ENCODE peak calls at places on chromosomes 5 and 9, in five cellular contexts. One of them, this sample, is unnamed.

GRCh38 chr5:85814596-85814995 is 803.1 kb upstream of the COX7C start:
- DNase-seq in spleen: no peak
- DNase-seq in heart left ventricle: no peak
- DNase-seq in fibroblast of pulmonary artery: no peak
- DNase-seq in A549: no peak
- DNase-seq in this sample: no peak

GRCh38 chr9:83772860-83773259 is 44.7 kb downstream of the GKAP1 start:
- DNase-seq in fibroblast of pulmonary artery: no peak
- DNase-seq in heart left ventricle: no peak
- DNase-seq in A549: no peak
- DNase-seq in spleen: no peak
- DNase-seq in this sample: no peak

GRCh38 chr5:173180331-173180730 is 36.0 kb downstream of the BNIP1 start:
- DNase-seq in fibroblast of pulmonary artery: no peak
- DNase-seq in spleen: no peak
- DNase-seq in heart left ventricle: no peak
- DNase-seq in A549: no peak
- DNase-seq in this sample: no peak

GRCh38 chr9:123360161-123361085 is 4.4 kb downstream of the CRB2 start:
- DNase-seq in spleen: no peak
- DNase-seq in heart left ventricle: no peak
- DNase-seq in fibroblast of pulmonary artery: no peak
- DNase-seq in A549: no peak
- DNase-seq in this sample: peak

GRCh38 chr5:6370580-6370979 is 7.8 kb downstream of the MED10 start:
- DNase-seq in spleen: no peak
- DNase-seq in A549: no peak
- DNase-seq in fibroblast of pulmonary artery: no peak
- DNase-seq in heart left ventricle: no peak
- DNase-seq in this sample: no peak

GRCh38 chr9:113526841-113527240 is 63.3 kb downstream of the RGS3 start:
- DNase-seq in heart left ventricle: no peak
- DNase-seq in A549: no peak
- DNase-seq in spleen: peak
- DNase-seq in fibroblast of pulmonary artery: no peak
- DNase-seq in this sample: no peak

GRCh38 chr5:106508894-106509293 is 1161.8 kb downstream of the EFNA5 start:
- DNase-seq in fibroblast of pulmonary artery: no peak
- DNase-seq in heart left ventricle: peak
- DNase-seq in spleen: no peak
- DNase-seq in A549: no peak
- DNase-seq in this sample: no peak

GRCh38 chr5:34991486-34992238 is 56.1 kb downstream of the AGXT2 start:
- DNase-seq in A549: no peak
- DNase-seq in heart left ventricle: no peak
- DNase-seq in spleen: no peak
- DNase-seq in fibroblast of pulmonary artery: peak
- DNase-seq in this sample: no peak

GRCh38 chr9:88322906-88323566 is 65.2 kb upstream of the SPIN1 start:
- DNase-seq in A549: no peak
- DNase-seq in heart left ventricle: no peak
- DNase-seq in fibroblast of pulmonary artery: peak
- DNase-seq in spleen: no peak
- DNase-seq in this sample: no peak

GRCh38 chr9:72828281-72828731 is 124.5 kb downstream of the ALDH1A1 start:
- DNase-seq in spleen: no peak
- DNase-seq in A549: peak
- DNase-seq in heart left ventricle: no peak
- DNase-seq in fibroblast of pulmonary artery: no peak
- DNase-seq in this sample: no peak

GRCh38 chr5:5014836-5015235 is 125.3 kb upstream of the ADAMTS16 start:
- DNase-seq in spleen: no peak
- DNase-seq in fibroblast of pulmonary artery: no peak
- DNase-seq in A549: no peak
- DNase-seq in heart left ventricle: no peak
- DNase-seq in this sample: no peak

GRCh38 chr5:170389250-170389902 is at the start of gene KCNMB1:
- DNase-seq in A549: no peak
- DNase-seq in heart left ventricle: peak
- DNase-seq in fibroblast of pulmonary artery: no peak
- DNase-seq in spleen: no peak
- DNase-seq in this sample: no peak

GRCh38 chr5:56981906-56982305 is 30.0 kb upstream of the MIER3 start:
- DNase-seq in A549: no peak
- DNase-seq in fibroblast of pulmonary artery: no peak
- DNase-seq in spleen: no peak
- DNase-seq in heart left ventricle: no peak
- DNase-seq in this sample: no peak

GRCh38 chr5:179327026-179327735 is 18.1 kb downstream of the ADAMTS2 start:
- DNase-seq in spleen: peak
- DNase-seq in fibroblast of pulmonary artery: no peak
- DNase-seq in heart left ventricle: peak
- DNase-seq in A549: no peak
- DNase-seq in this sample: no peak

GRCh38 chr9:32045513-32045912 is 338.9 kb upstream of the ACO1 start:
- DNase-seq in heart left ventricle: no peak
- DNase-seq in A549: no peak
- DNase-seq in spleen: no peak
- DNase-seq in fibroblast of pulmonary artery: no peak
- DNase-seq in this sample: no peak

GRCh38 chr9:135799261-135799660 is 97.3 kb downstream of the KCNT1 start:
- DNase-seq in fibroblast of pulmonary artery: no peak
- DNase-seq in spleen: no peak
- DNase-seq in heart left ventricle: no peak
- DNase-seq in A549: no peak
- DNase-seq in this sample: no peak

GRCh38 chr9:120136685-120137084 is 443.3 kb downstream of the CDK5RAP2 start:
- DNase-seq in A549: no peak
- DNase-seq in fibroblast of pulmonary artery: no peak
- DNase-seq in spleen: no peak
- DNase-seq in heart left ventricle: no peak
- DNase-seq in this sample: no peak

GRCh38 chr5:540215-541147 is 16.2 kb upstream of the SLC9A3 start:
- DNase-seq in fibroblast of pulmonary artery: no peak
- DNase-seq in spleen: no peak
- DNase-seq in A549: no peak
- DNase-seq in heart left ventricle: peak
- DNase-seq in this sample: no peak

GRCh38 chr5:7462758-7463157 is 66.8 kb downstream of the ADCY2 start:
- DNase-seq in spleen: no peak
- DNase-seq in fibroblast of pulmonary artery: no peak
- DNase-seq in A549: no peak
- DNase-seq in heart left ventricle: no peak
- DNase-seq in this sample: no peak

GRCh38 chr5:59645380-59645779 is 248.1 kb downstream of the PDE4D start:
- DNase-seq in heart left ventricle: no peak
- DNase-seq in spleen: no peak
- DNase-seq in fibroblast of pulmonary artery: no peak
- DNase-seq in A549: no peak
- DNase-seq in this sample: no peak

GRCh38 chr9:121399883-121400607 is 30.0 kb upstream of the STOM start:
- DNase-seq in spleen: no peak
- DNase-seq in A549: peak
- DNase-seq in heart left ventricle: no peak
- DNase-seq in fibroblast of pulmonary artery: peak
- DNase-seq in this sample: peak

GRCh38 chr5:87769137-87769536 is 356.4 kb upstream of the CCNH start:
- DNase-seq in fibroblast of pulmonary artery: no peak
- DNase-seq in spleen: no peak
- DNase-seq in heart left ventricle: no peak
- DNase-seq in A549: no peak
- DNase-seq in this sample: no peak

GRCh38 chr5:180618487-180618829 is 27.2 kb upstream of the SCGB3A1 start:
- DNase-seq in spleen: no peak
- DNase-seq in heart left ventricle: no peak
- DNase-seq in A549: no peak
- DNase-seq in fibroblast of pulmonary artery: no peak
- DNase-seq in this sample: no peak

GRCh38 chr5:10607666-10608442 is 44.0 kb downstream of the ANKRD33B start:
- DNase-seq in fibroblast of pulmonary artery: peak
- DNase-seq in heart left ventricle: peak
- DNase-seq in spleen: no peak
- DNase-seq in A549: no peak
- DNase-seq in this sample: peak

GRCh38 chr9:127871531-127871930 is 5.9 kb downstream of the AK1 start:
- DNase-seq in A549: no peak
- DNase-seq in heart left ventricle: no peak
- DNase-seq in spleen: no peak
- DNase-seq in fibroblast of pulmonary artery: peak
- DNase-seq in this sample: no peak

GRCh38 chr5:96968614-96969013 is 32.7 kb downstream of the LNPEP start:
- DNase-seq in spleen: no peak
- DNase-seq in A549: no peak
- DNase-seq in heart left ventricle: no peak
- DNase-seq in fibroblast of pulmonary artery: no peak
- DNase-seq in this sample: no peak

GRCh38 chr5:38497946-38498345 is 58.5 kb downstream of the LIFR start:
- DNase-seq in A549: no peak
- DNase-seq in spleen: no peak
- DNase-seq in fibroblast of pulmonary artery: peak
- DNase-seq in heart left ventricle: no peak
- DNase-seq in this sample: no peak

DNA sequence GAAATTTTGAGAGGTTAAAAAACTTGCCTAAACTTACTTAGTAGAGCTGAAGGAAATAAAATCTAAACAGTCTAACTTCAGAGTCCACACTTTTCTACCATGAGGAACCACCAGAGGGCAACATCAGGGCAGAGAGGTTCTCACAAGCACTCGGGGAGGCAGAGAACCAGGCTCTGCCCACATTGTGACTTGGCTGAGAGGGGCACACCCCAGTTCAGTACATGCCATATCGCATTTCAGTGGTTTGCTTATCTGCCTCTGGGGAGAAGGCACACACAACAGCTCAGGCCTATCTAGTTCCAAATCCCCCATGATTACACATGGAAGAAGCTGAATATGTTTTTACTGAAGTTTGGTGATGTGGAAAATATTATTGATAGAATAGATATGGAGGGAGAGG is 49.2 kb downstream of the EQTN start:
- DNase-seq in fibroblast of pulmonary artery: peak
- DNase-seq in spleen: no peak
- DNase-seq in heart left ventricle: no peak
- DNase-seq in A549: peak
- DNase-seq in this sample: peak
- TF ChIP-seq CTCF in fibroblast of pulmonary artery: peak
- TF ChIP-seq CTCF in spleen: peak
- TF ChIP-seq CTCF in heart left ventricle: peak
- TF ChIP-seq CTCF in A549: peak
- TF ChIP-seq CTCF in this sample: peak

GRCh38 chr9:38154501-38155421 is 85.7 kb upstream of the SHB start:
- DNase-seq in A549: no peak
- DNase-seq in fibroblast of pulmonary artery: no peak
- DNase-seq in heart left ventricle: no peak
- DNase-seq in spleen: no peak
- DNase-seq in this sample: no peak
- TF ChIP-seq CTCF in A549: no peak
- TF ChIP-seq CTCF in fibroblast of pulmonary artery: no peak
- TF ChIP-seq CTCF in heart left ventricle: no peak
- TF ChIP-seq CTCF in spleen: no peak
- TF ChIP-seq CTCF in this sample: no peak

GRCh38 chr5:55225346-55225745 is 1.8 kb downstream of the MCIDAS start:
- DNase-seq in fibroblast of pulmonary artery: no peak
- DNase-seq in spleen: no peak
- DNase-seq in heart left ventricle: no peak
- DNase-seq in A549: no peak
- DNase-seq in this sample: no peak

GRCh38 chr5:55226027-55226933 is 835 bp downstream of the MCIDAS start:
- DNase-seq in fibroblast of pulmonary artery: peak
- DNase-seq in spleen: peak
- DNase-seq in heart left ventricle: no peak
- DNase-seq in A549: peak
- DNase-seq in this sample: peak

GRCh38 chr5:55230086-55230629 is 3.0 kb upstream of the MCIDAS start:
- DNase-seq in A549: no peak
- DNase-seq in fibroblast of pulmonary artery: no peak
- DNase-seq in heart left ventricle: no peak
- DNase-seq in spleen: no peak
- DNase-seq in this sample: peak

GRCh38 chr5:55227738-55228430 is 769 bp upstream of the MCIDAS start:
- DNase-seq in fibroblast of pulmonary artery: no peak
- DNase-seq in heart left ventricle: no peak
- DNase-seq in spleen: no peak
- DNase-seq in A549: no peak
- DNase-seq in this sample: peak

GRCh38 chr5:55226934-55227737 is at the start of gene MCIDAS:
- DNase-seq in heart left ventricle: no peak
- DNase-seq in spleen: peak
- DNase-seq in A549: peak
- DNase-seq in fibroblast of pulmonary artery: no peak
- DNase-seq in this sample: peak
- TF ChIP-seq CTCF in heart left ventricle: no peak
- TF ChIP-seq CTCF in spleen: no peak
- TF ChIP-seq CTCF in A549: peak
- TF ChIP-seq CTCF in fibroblast of pulmonary artery: no peak
- TF ChIP-seq CTCF in this sample: peak

DNA sequence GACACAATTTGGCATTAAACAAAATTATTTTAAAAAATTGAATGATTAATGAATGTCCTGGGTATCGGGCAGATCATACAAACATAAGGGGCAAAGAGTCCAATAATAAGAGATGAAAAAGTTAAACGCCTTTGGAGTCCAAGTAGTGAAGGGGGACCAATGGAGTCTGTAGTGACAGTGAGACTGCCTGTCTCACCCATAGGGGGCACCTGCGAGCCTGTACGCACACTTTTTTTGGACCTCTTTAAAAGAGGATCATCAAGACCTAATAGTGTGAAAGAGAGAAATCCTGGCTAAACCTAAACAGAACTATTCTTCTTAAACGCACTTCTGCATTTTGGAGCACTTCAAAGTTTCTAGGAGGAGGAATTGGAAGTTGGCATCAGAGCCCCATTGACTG is 636.0 kb upstream of the KLF4 start:
- DNase-seq in A549: no peak
- DNase-seq in spleen: no peak
- DNase-seq in heart left ventricle: no peak
- DNase-seq in fibroblast of pulmonary artery: no peak
- DNase-seq in this sample: no peak
- TF ChIP-seq CTCF in A549: no peak
- TF ChIP-seq CTCF in spleen: peak
- TF ChIP-seq CTCF in heart left ventricle: no peak
- TF ChIP-seq CTCF in fibroblast of pulmonary artery: peak
- TF ChIP-seq CTCF in this sample: peak

GRCh38 chr5:116448450-116448849 is 126.2 kb downstream of the SEMA6A start:
- DNase-seq in spleen: no peak
- DNase-seq in heart left ventricle: no peak
- DNase-seq in A549: no peak
- DNase-seq in fibroblast of pulmonary artery: no peak
- DNase-seq in this sample: no peak
- TF ChIP-seq CTCF in spleen: no peak
- TF ChIP-seq CTCF in heart left ventricle: no peak
- TF ChIP-seq CTCF in A549: no peak
- TF ChIP-seq CTCF in fibroblast of pulmonary artery: no peak
- TF ChIP-seq CTCF in this sample: no peak

GRCh38 chr5:145908206-145908945 is 28.0 kb upstream of the SH3RF2 start:
- DNase-seq in A549: peak
- DNase-seq in spleen: no peak
- DNase-seq in fibroblast of pulmonary artery: no peak
- DNase-seq in heart left ventricle: no peak
- DNase-seq in this sample: no peak
- TF ChIP-seq CTCF in A549: peak
- TF ChIP-seq CTCF in spleen: no peak
- TF ChIP-seq CTCF in fibroblast of pulmonary artery: peak
- TF ChIP-seq CTCF in heart left ventricle: no peak
- TF ChIP-seq CTCF in this sample: no peak